ENCODE peak calls at places on chromosomes 16 and 17, in seven cellular contexts. J is PC-3, G is HCT116, K is GM23248, D is GM23338, Q is neural progenitor cell, O is hepatocyte. S is an unnamed sample.

GRCh38 chr16:74726736-74727135 is 26.1 kb upstream of the MLKL start:
- DNase-seq in J (peak; percentile 66), G (no peak), K (no peak), D (peak; percentile 86), Q (no peak), O (no peak), S (peak; percentile 18)

GRCh38 chr16:15031179-15031578 is 24.7 kb downstream of the NTAN1 start:
- DNase-seq in J (no peak), G (no peak), K (no peak), D (no peak), Q (no peak), O (no peak), S (no peak)

GRCh38 chr17:7262192-7263070 is at the start of gene CLDN7:
- DNase-seq in J (peak; percentile 85), G (peak; percentile 93), K (no peak), D (peak; percentile 98), Q (peak; percentile 37), O (peak; percentile 95), S (no peak)

GRCh38 chr17:41965694-41966375 is 760 bp upstream of the CNP start:
- DNase-seq in J (peak; percentile 87), G (peak; percentile 82), K (peak; percentile 79), D (peak; percentile 93), Q (peak; percentile 79), O (peak; percentile 93), S (peak; percentile 90)

GRCh38 chr17:48639136-48639535 is 13.0 kb upstream of the HOXB9 start:
- DNase-seq in J (no peak), G (no peak), K (no peak), D (peak; percentile 49), Q (no peak), O (no peak), S (no peak)

GRCh38 chr17:40173091-40173777 is 4.0 kb upstream of the RAPGEFL1 start:
- DNase-seq in J (no peak), G (no peak), K (no peak), D (no peak), Q (no peak), O (no peak), S (no peak)

GRCh38 chr17:43342601-43342905 is 56.2 kb upstream of the ARL4D start:
- DNase-seq in J (no peak), G (no peak), K (peak; percentile 22), D (no peak), Q (no peak), O (no peak), S (no peak)

GRCh38 chr16:88653101-88653500 is 2.2 kb upstream of the CYBA start:
- DNase-seq in J (no peak), G (no peak), K (no peak), D (no peak), Q (no peak), O (no peak), S (no peak)

GRCh38 chr16:80024443-80024842 is 423.9 kb upstream of the MAF start:
- DNase-seq in J (no peak), G (no peak), K (no peak), D (no peak), Q (no peak), O (no peak), S (no peak)

GRCh38 chr17:69961488-69962145 is 113.4 kb upstream of the KCNJ16 start:
- DNase-seq in J (peak; percentile 34), G (no peak), K (no peak), D (peak; percentile 63), Q (peak; percentile 23), O (peak; percentile 34), S (peak; percentile 35)

GRCh38 chr17:14926526-14927122 is 338.5 kb downstream of the PMP22 start:
- DNase-seq in J (peak; percentile 83), G (peak; percentile 29), K (peak; percentile 85), D (peak; percentile 86), Q (peak; percentile 86), O (peak; percentile 85), S (peak; percentile 60)

GRCh38 chr17:49616546-49617205 is 41.0 kb downstream of the NXPH3 start:
- DNase-seq in J (no peak), G (no peak), K (peak; percentile 68), D (no peak), Q (no peak), O (no peak), S (peak; percentile 95)

GRCh38 chr17:10622610-10623485 is 34.3 kb downstream of the MYH3 start:
- DNase-seq in J (no peak), G (no peak), K (no peak), D (no peak), Q (no peak), O (no peak), S (no peak)

GRCh38 chr17:48012151-48012520 is 25.5 kb downstream of the COPZ2 start:
- DNase-seq in J (peak; percentile 33), G (no peak), K (peak; percentile 64), D (peak; percentile 87), Q (peak; percentile 94), O (peak; percentile 72), S (peak; percentile 85)

GRCh38 chr17:76371656-76372628 is 12.5 kb upstream of the SPHK1 start:
- DNase-seq in J (peak; percentile 77), G (no peak), K (peak; percentile 98), D (no peak), Q (no peak), O (no peak), S (no peak)

GRCh38 chr17:61398721-61399130 is 917 bp upstream of the TBX2 start:
- DNase-seq in J (peak; percentile 35), G (no peak), K (peak; percentile 52), D (no peak), Q (peak; percentile 23), O (no peak), S (no peak)

GRCh38 chr17:61401280-61402072 is 1.8 kb downstream of the TBX2 start:
- DNase-seq in J (no peak), G (no peak), K (peak; percentile 49), D (no peak), Q (peak; percentile 21), O (no peak), S (no peak)

GRCh38 chr17:61400786-61401279 is 1.2 kb downstream of the TBX2 start:
- DNase-seq in J (no peak), G (no peak), K (peak; percentile 75), D (no peak), Q (peak; percentile 54), O (no peak), S (no peak)

GRCh38 chr17:61399131-61400057 is at the start of gene TBX2:
- DNase-seq in J (peak; percentile 85), G (no peak), K (peak; percentile 92), D (peak; percentile 78), Q (peak; percentile 67), O (peak; percentile 87), S (peak; percentile 72)

DNA sequence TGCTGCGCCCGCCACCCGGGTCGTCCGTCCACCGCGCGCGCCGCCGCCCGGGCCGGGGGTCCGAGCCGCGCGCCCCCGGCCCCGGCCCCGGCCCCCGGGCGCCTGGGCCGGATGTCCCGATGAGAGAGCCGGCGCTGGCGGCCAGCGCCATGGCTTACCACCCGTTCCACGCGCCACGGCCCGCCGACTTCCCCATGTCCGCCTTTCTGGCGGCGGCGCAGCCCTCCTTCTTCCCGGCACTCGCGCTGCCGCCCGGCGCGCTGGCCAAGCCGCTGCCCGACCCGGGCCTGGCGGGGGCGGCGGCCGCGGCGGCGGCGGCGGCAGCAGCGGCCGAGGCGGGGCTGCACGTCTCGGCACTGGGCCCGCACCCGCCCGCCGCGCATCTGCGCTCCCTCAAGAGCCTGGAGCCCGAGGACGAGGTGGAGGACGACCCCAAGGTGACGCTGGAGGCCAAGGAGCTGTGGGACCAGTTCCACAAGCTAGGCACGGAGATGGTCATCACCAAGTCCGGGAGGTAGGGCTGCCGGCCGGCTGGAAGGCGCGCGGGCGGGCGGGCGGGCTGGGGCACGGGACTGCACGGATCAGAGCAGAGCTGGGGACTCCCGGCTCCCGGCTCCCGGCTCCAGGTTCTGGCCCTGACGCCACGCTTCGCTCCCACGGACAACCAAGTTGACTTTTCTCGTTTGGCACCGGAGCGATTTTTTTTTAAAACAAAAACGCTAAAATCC is 579 bp downstream of the TBX2 start:
- DNase-seq in J (peak; percentile 59), G (no peak), K (peak; percentile 81), D (peak; percentile 52), Q (peak; percentile 71), O (peak; percentile 42), S (no peak)
- TF ChIP-seq EZH2 in J (no peak), G (no peak), K (no peak), D (no peak), Q (no peak), O (no peak), S (no peak)

GRCh38 chr17:17313350-17313991 is 10.3 kb downstream of the NT5M start:
- DNase-seq in J (peak; percentile 60), G (peak; percentile 31), K (peak; percentile 23), D (peak; percentile 89), Q (peak; percentile 50), O (peak; percentile 77), S (peak; percentile 68)
- H2AFZ ChIP-seq in J (peak overlapping the region; percentile 41), G (peak overlapping the region; percentile 41), K (no peak overlapping the region), D (peak overlapping the region; percentile 80), Q (no peak overlapping the region), O (no peak overlapping the region), S (peak overlapping the region; percentile 1)

DNA sequence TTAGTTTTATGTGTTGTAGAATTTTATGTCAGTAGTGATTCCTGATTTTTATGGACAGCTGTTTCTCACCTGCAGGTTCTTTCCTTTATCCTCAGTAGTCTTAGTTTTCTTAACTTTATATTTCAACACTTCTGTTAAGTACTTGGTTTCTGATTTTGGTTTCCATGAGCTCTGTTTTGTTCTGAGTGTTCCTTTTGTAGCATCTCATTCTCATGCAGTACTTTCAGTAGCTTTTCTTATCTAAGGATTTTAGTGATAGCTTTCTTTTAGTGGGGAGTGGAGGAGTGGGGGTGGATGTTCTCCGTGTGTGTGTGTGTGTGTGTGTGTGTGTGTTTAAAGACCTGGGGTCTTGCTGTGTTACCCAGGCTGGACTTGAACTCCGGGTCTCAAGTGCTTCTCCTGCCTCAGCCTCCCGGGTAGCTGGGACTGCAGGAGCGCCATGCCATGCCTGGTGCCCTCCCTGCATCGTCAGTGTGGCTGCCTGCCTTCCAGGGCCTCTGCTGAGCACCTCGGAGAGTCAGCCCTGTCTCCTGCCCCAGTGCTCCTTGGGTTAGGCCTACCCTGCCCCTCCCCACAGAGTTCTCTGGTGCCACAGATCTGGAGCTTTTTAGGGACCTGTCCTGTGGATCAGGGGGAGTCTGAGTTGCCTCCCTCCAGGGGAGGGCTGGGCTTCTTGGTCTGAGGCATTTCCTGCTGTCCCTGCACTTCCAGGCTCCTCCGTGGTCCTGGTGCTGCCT is 4.2 kb upstream of the ZNF750 start:
- DNase-seq in J (no peak), G (no peak), K (no peak), D (no peak), Q (no peak), O (no peak), S (no peak)
- TF ChIP-seq EZH2phosphoT487 in J (no peak), G (no peak), K (no peak), D (no peak), Q (no peak), O (no peak), S (no peak)

GRCh38 chr17:31487063-31487647 is 95.7 kb downstream of the RAB11FIP4 start:
- DNase-seq in J (no peak), G (no peak), K (no peak), D (no peak), Q (no peak), O (no peak), S (no peak)

GRCh38 chr17:31489295-31490018 is 98.0 kb downstream of the RAB11FIP4 start:
- DNase-seq in J (peak; percentile 6), G (peak; percentile 31), K (no peak), D (peak; percentile 93), Q (peak; percentile 62), O (peak; percentile 89), S (no peak)

GRCh38 chr17:31487648-31488263 is 96.3 kb downstream of the RAB11FIP4 start:
- DNase-seq in J (peak; percentile 90), G (peak; percentile 87), K (peak; percentile 71), D (peak; percentile 96), Q (peak; percentile 98), O (peak; percentile 98), S (peak; percentile 97)

GRCh38 chr17:31488982-31489294 is 97.5 kb downstream of the RAB11FIP4 start:
- DNase-seq in J (no peak), G (no peak), K (no peak), D (peak; percentile 40), Q (no peak), O (no peak), S (peak; percentile 7)

GRCh38 chr17:31488264-31488981 is 96.9 kb downstream of the RAB11FIP4 start:
- DNase-seq in J (peak; percentile 9), G (no peak), K (no peak), D (peak; percentile 61), Q (peak; percentile 54), O (peak; percentile 58), S (peak; percentile 34)
- TF ChIP-seq EZH2 in J (no peak), G (no peak), K (peak; percentile 72), D (no peak), Q (peak; percentile 63), O (no peak), S (no peak)